ENCODE peak calls at places on chromosomes 7 and 10, in four cellular contexts. K, L, D and O are unnamed samples. For H3K36me3, the result is how much of the 10 kb centered on the place peaks cover.

GRCh38 chr10:130301026-130301892 is 165.1 kb downstream of the GLRX3 start:
- DNase-seq in K (peak), D (peak), L (no peak), O (peak)

GRCh38 chr7:73740771-73741170 is 2.2 kb upstream of the ABHD11 start:
- DNase-seq in K (no peak), D (no peak), L (no peak), O (no peak)

GRCh38 chr10:110610308-110610774 is 33.8 kb upstream of the RBM20 start:
- DNase-seq in K (no peak), L (no peak), D (no peak), O (no peak)

GRCh38 chr10:77328272-77328816 is 309.3 kb downstream of the KCNMA1 start:
- DNase-seq in K (no peak), L (no peak), D (no peak), O (no peak)

GRCh38 chr7:43092819-43093218 is 19.6 kb upstream of the HECW1 start:
- DNase-seq in L (no peak), K (no peak), D (no peak), O (no peak)

GRCh38 chr7:45267262-45267661 is 109.7 kb downstream of the RAMP3 start:
- DNase-seq in L (no peak), K (no peak), D (no peak), O (no peak)

GRCh38 chr10:95784279-95784913 is 28.4 kb downstream of the ENTPD1 start:
- DNase-seq in L (no peak), D (no peak), K (no peak), O (no peak)

GRCh38 chr10:131532745-131533341 is 221.3 kb upstream of the TCERG1L start:
- DNase-seq in D (no peak), L (no peak), K (no peak), O (no peak)

GRCh38 chr10:79034271-79034876 is 34.4 kb upstream of the ZMIZ1 start:
- DNase-seq in L (peak), K (no peak), D (no peak), O (no peak)

GRCh38 chr7:43646603-43647313 is 63.9 kb downstream of the STK17A start:
- DNase-seq in L (no peak), D (no peak), K (no peak), O (no peak)

GRCh38 chr7:142438235-142438922 is 180.5 kb upstream of the PRSS58 start:
- DNase-seq in L (no peak), D (no peak), K (no peak), O (no peak)

GRCh38 chr7:71198391-71198790 is 66.4 kb downstream of the GALNT17 start:
- DNase-seq in D (no peak), L (no peak), K (no peak), O (no peak)

GRCh38 chr10:72044417-72045041 is 43.8 kb downstream of the SPOCK2 start:
- DNase-seq in K (peak), L (peak), D (peak), O (no peak)

GRCh38 chr7:88337556-88337955 is 30.9 kb upstream of the STEAP4 start:
- DNase-seq in K (no peak), D (no peak), L (no peak), O (no peak)

GRCh38 chr7:7808156-7808555 is 89.7 kb upstream of the RPA3 start:
- DNase-seq in L (no peak), D (no peak), K (no peak), O (no peak)

GRCh38 chr10:10677479-10677878 is 340.2 kb upstream of the CELF2 start:
- DNase-seq in L (peak), D (peak), K (no peak), O (peak)

GRCh38 chr7:101686030-101686429 is 56.9 kb upstream of the MYL10 start:
- DNase-seq in L (no peak), K (no peak), D (no peak), O (no peak)

GRCh38 chr7:15915694-15916093 is 229.2 kb upstream of the MEOX2 start:
- DNase-seq in K (no peak), D (no peak), L (no peak), O (no peak)

GRCh38 chr7:28729276-28729675 is 228.9 kb downstream of the TRIL start:
- DNase-seq in L (no peak), K (no peak), D (no peak), O (no peak)

GRCh38 chr10:127614484-127614883 is 65.4 kb downstream of the NPS start:
- DNase-seq in K (no peak), D (no peak), L (no peak), O (no peak)

GRCh38 chr7:44326261-44327125 is 1.1 kb upstream of the CAMK2B start:
- DNase-seq in L (no peak), D (no peak), K (no peak), O (peak)

GRCh38 chr7:132380065-132380464 is 196.2 kb downstream of the PLXNA4 start:
- DNase-seq in L (peak), K (peak), D (peak), O (no peak)

GRCh38 chr7:105298439-105298894 is 90.3 kb downstream of the SRPK2 start:
- DNase-seq in L (no peak), D (no peak), K (no peak), O (no peak)

GRCh38 chr7:125934965-125935364 is 1005.3 kb upstream of the POT1 start:
- DNase-seq in L (no peak), K (no peak), D (no peak), O (no peak)

GRCh38 chr10:112092529-112092928 is 91.0 kb downstream of the GPAM start:
- DNase-seq in L (no peak), K (no peak), D (no peak), O (no peak)

GRCh38 chr10:33280217-33280616 is 54.2 kb downstream of the NRP1 start:
- DNase-seq in D (no peak), K (no peak), L (no peak), O (no peak)

GRCh38 chr10:24440817-24441790 is 232.2 kb downstream of the KIAA1217 start:
- DNase-seq in K (no peak), L (no peak), D (no peak), O (no peak)

GRCh38 chr10:25177093-25177753 is 2.4 kb downstream of the GPR158 start:
- DNase-seq in K (no peak), D (no peak), L (no peak), O (no peak)

GRCh38 chr7:1845536-1846311 is 175.6 kb downstream of the ELFN1 start:
- DNase-seq in K (peak), D (peak), L (no peak), O (peak)

GRCh38 chr7:12629816-12630614 is 57.4 kb upstream of the ARL4A start:
- DNase-seq in L (no peak), K (no peak), D (no peak), O (no peak)

GRCh38 chr7:80207501-80207900 is 72.9 kb downstream of the GNAI1 start:
- DNase-seq in K (no peak), L (no peak), D (no peak), O (no peak)

DNA sequence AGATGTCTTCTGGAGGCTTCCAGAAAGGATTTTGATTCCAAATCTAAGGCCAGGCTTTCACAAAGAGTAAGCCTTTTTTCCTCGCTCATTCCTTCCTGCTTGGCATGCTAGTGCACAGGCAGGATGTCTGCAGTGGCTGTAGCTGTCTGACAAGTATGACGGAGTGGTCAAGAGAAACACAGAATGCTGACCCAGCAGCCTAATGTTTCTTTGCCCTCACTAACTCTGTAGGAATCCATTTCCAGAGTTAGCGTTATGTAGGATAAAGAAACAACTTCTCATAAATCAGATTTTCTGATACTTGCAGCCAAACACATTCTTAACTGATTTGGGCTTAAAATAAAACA is 190.8 kb upstream of the AGK start:
- DNase-seq in K (no peak), D (no peak), L (no peak), O (no peak)
- H3K27ac ChIP-seq in K (no peak), D (no peak), L (no peak), O (no peak)

GRCh38 chr7:24670782-24671181 is 86.5 kb downstream of the GSDME start:
- DNase-seq in D (no peak), L (no peak), K (no peak), O (no peak)
- H3K36me3 ChIP-seq in D (under half), L (under half), K (under half), O (under half)

DNA sequence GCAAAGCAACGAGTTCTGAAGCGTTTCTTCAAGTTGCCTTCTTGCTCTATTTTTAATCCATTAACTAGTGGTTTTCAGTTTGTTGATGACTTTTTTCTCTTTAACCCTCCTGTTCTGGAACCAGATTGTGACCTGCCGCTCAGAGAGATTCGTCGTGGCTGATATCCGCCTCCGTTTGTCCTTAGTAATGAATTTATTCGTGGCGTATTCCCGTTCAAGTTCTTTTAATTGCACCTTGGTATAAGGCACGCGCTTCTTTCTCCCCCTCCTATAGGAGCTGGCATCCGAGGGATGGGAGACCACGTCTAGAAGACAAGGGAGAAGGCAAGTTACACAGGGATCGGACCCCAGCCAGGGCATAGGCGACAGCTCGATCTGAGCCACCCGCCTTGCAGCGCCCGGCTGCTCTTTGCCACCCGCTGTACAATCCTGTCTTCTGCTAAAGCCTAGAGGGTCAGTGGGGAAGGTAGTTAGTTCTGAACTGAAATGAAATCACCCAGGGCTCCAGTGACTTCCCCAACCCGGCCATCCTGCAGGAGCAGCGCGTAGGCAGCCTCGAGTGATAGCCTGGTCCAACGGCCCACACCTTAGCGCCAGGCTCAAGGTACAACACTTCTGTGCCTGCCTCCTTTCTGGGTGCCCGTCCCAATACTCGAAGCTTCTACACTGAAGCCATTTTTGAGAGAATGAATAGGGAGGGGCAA is 1.6 kb downstream of the HOXA13 start:
- DNase-seq in D (no peak), L (no peak), K (peak), O (peak)
- H3K27ac ChIP-seq in D (no peak), L (peak), K (no peak), O (no peak)

GRCh38 chr7:48177271-48177670 is 6.0 kb downstream of the ABCA13 start:
- DNase-seq in L (no peak), K (no peak), D (no peak), O (no peak)
- H3K36me3 ChIP-seq in L (under half), K (under half), D (under half), O (under half)

DNA sequence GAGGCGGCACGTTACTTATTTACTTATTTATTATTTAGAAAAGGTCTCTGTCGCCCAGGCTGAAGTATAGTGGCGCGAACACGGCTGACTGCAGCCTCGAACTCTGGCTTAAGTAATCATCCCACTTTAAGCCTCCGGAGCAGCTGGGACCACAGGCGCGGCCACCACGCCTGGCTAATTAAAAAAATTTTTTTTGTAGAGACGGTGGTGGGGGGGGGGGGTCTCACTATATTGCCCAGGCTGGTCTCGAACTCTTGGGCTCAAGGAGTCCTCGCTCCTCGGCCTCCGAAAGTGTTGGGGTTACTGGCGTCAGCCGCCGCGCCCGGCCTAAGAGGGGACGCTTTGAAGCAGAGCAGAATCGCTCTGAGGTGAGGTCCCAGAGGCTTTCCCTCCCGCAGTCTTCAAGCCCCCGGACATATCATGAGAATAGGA is 675 bp upstream of the FRAT2 start:
- DNase-seq in D (no peak), K (peak), L (no peak), O (peak)
- H3K27ac ChIP-seq in D (peak), K (no peak), L (peak), O (peak)

GRCh38 chr7:5362466-5362865 is 61.2 kb downstream of the TNRC18 start:
- DNase-seq in K (no peak), L (no peak), D (no peak), O (no peak)
- H3K36me3 ChIP-seq in K (under half), L (under half), D (half or more), O (half or more)

GRCh38 chr10:97217299-97217698 is 31.5 kb upstream of the SLIT1 start:
- DNase-seq in L (no peak), D (no peak), K (no peak), O (no peak)
- H3K27ac ChIP-seq in L (no peak), D (no peak), K (no peak), O (no peak)

DNA sequence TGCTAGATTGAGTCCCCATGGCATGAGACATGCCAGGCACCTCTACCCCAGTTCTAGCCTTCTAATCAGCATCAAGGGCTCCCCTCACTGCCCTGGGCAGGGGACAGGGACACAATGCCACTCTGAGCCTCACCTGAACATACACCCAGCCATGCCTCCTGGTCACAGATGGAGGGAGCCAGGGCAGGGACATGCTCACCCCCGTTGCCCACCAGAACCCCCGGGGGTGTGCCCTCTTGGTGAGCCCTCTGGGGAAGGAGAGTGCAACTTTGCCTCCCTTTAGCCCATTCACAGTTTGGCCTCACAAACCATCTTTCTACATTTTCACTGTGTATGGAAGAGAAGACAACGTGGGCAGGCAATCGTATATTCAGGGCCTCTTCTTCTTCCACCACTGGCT is 167.2 kb downstream of the LCOR start:
- DNase-seq in D (no peak), K (peak), L (no peak), O (no peak)
- H3K36me3 ChIP-seq in D (under half), K (under half), L (under half), O (under half)

GRCh38 chr10:62043493-62043938 is 142.0 kb downstream of the ARID5B start:
- DNase-seq in D (no peak), L (no peak), K (no peak), O (no peak)
- H3K27ac ChIP-seq in D (no peak), L (peak), K (peak), O (no peak)